ENCODE peak calls at places on chromosomes 4 and X, in eight cellular contexts. One of them, this sample, is unnamed.

GRCh38 chr4:145815626-145816025 is 123.0 kb downstream of the ZNF827 start:
- DNase-seq in uterus: no peak
- DNase-seq in epithelial cell of esophagus: no peak
- DNase-seq in fibroblast of the aortic adventitia: peak
- DNase-seq in right atrium auricular region: no peak
- DNase-seq in A549: no peak
- DNase-seq in NB4: no peak
- DNase-seq in body of pancreas: no peak
- DNase-seq in this sample: no peak

GRCh38 chr4:63784822-63785221 is 624.4 kb downstream of the TECRL start:
- DNase-seq in fibroblast of the aortic adventitia: no peak
- DNase-seq in epithelial cell of esophagus: no peak
- DNase-seq in right atrium auricular region: no peak
- DNase-seq in uterus: no peak
- DNase-seq in NB4: no peak
- DNase-seq in body of pancreas: no peak
- DNase-seq in A549: no peak
- DNase-seq in this sample: no peak

GRCh38 chr4:135917016-135917415 is 1615.3 kb downstream of the PCDH18 start:
- DNase-seq in right atrium auricular region: no peak
- DNase-seq in NB4: no peak
- DNase-seq in uterus: no peak
- DNase-seq in fibroblast of the aortic adventitia: no peak
- DNase-seq in body of pancreas: no peak
- DNase-seq in epithelial cell of esophagus: no peak
- DNase-seq in A549: no peak
- DNase-seq in this sample: no peak

GRCh38 chr4:147160908-147161513 is 215.3 kb upstream of the TTC29 start:
- DNase-seq in right atrium auricular region: no peak
- DNase-seq in body of pancreas: peak
- DNase-seq in fibroblast of the aortic adventitia: peak
- DNase-seq in NB4: peak
- DNase-seq in A549: peak
- DNase-seq in uterus: no peak
- DNase-seq in epithelial cell of esophagus: peak
- DNase-seq in this sample: peak

GRCh38 chrX:47321386-47321785 is 49.0 kb upstream of the ZNF157 start:
- DNase-seq in uterus: peak
- DNase-seq in right atrium auricular region: peak
- DNase-seq in body of pancreas: peak
- DNase-seq in NB4: no peak
- DNase-seq in A549: no peak
- DNase-seq in epithelial cell of esophagus: peak
- DNase-seq in fibroblast of the aortic adventitia: peak
- DNase-seq in this sample: no peak

GRCh38 chr4:158801066-158801465 is 32.2 kb downstream of the FNIP2 start:
- DNase-seq in right atrium auricular region: no peak
- DNase-seq in fibroblast of the aortic adventitia: no peak
- DNase-seq in uterus: no peak
- DNase-seq in body of pancreas: no peak
- DNase-seq in epithelial cell of esophagus: no peak
- DNase-seq in NB4: no peak
- DNase-seq in A549: no peak
- DNase-seq in this sample: no peak

GRCh38 chr4:129428454-129428853 is 332.5 kb downstream of the C4orf33 start:
- DNase-seq in epithelial cell of esophagus: no peak
- DNase-seq in NB4: no peak
- DNase-seq in uterus: no peak
- DNase-seq in right atrium auricular region: no peak
- DNase-seq in fibroblast of the aortic adventitia: no peak
- DNase-seq in body of pancreas: no peak
- DNase-seq in A549: no peak
- DNase-seq in this sample: no peak

GRCh38 chrX:120556251-120556650 is 4.5 kb downstream of the CUL4B start:
- DNase-seq in body of pancreas: no peak
- DNase-seq in NB4: no peak
- DNase-seq in A549: no peak
- DNase-seq in epithelial cell of esophagus: no peak
- DNase-seq in right atrium auricular region: no peak
- DNase-seq in uterus: no peak
- DNase-seq in fibroblast of the aortic adventitia: no peak
- DNase-seq in this sample: peak

GRCh38 chr4:54390670-54391069 is 161.6 kb downstream of the PDGFRA start:
- DNase-seq in uterus: no peak
- DNase-seq in epithelial cell of esophagus: no peak
- DNase-seq in fibroblast of the aortic adventitia: no peak
- DNase-seq in right atrium auricular region: no peak
- DNase-seq in body of pancreas: no peak
- DNase-seq in A549: no peak
- DNase-seq in NB4: no peak
- DNase-seq in this sample: no peak

GRCh38 chr4:38664704-38665401 is 854 bp downstream of the KLF3 start:
- DNase-seq in NB4: peak
- DNase-seq in uterus: peak
- DNase-seq in right atrium auricular region: peak
- DNase-seq in fibroblast of the aortic adventitia: peak
- DNase-seq in A549: no peak
- DNase-seq in epithelial cell of esophagus: peak
- DNase-seq in body of pancreas: peak
- DNase-seq in this sample: no peak

GRCh38 chr4:139329665-139330200 is 27.5 kb upstream of the NDUFC1 start:
- DNase-seq in body of pancreas: no peak
- DNase-seq in right atrium auricular region: no peak
- DNase-seq in A549: no peak
- DNase-seq in fibroblast of the aortic adventitia: no peak
- DNase-seq in epithelial cell of esophagus: peak
- DNase-seq in NB4: no peak
- DNase-seq in uterus: no peak
- DNase-seq in this sample: no peak

GRCh38 chr4:100008048-100008447 is 58.0 kb upstream of the H2AZ1 start:
- DNase-seq in body of pancreas: no peak
- DNase-seq in uterus: no peak
- DNase-seq in fibroblast of the aortic adventitia: peak
- DNase-seq in A549: no peak
- DNase-seq in NB4: no peak
- DNase-seq in epithelial cell of esophagus: peak
- DNase-seq in right atrium auricular region: no peak
- DNase-seq in this sample: no peak

GRCh38 chrX:101530944-101531343 is 19.4 kb upstream of the ARMCX1 start:
- DNase-seq in epithelial cell of esophagus: no peak
- DNase-seq in right atrium auricular region: no peak
- DNase-seq in body of pancreas: no peak
- DNase-seq in uterus: no peak
- DNase-seq in fibroblast of the aortic adventitia: no peak
- DNase-seq in A549: no peak
- DNase-seq in NB4: no peak
- DNase-seq in this sample: no peak

GRCh38 chrX:40094041-40094899 is 3.5 kb downstream of the BCOR start:
- DNase-seq in A549: no peak
- DNase-seq in right atrium auricular region: no peak
- DNase-seq in epithelial cell of esophagus: peak
- DNase-seq in uterus: peak
- DNase-seq in fibroblast of the aortic adventitia: peak
- DNase-seq in body of pancreas: peak
- DNase-seq in NB4: peak
- DNase-seq in this sample: no peak

GRCh38 chr4:75634951-75635350 is 4.6 kb upstream of the CDKL2 start:
- DNase-seq in body of pancreas: no peak
- DNase-seq in epithelial cell of esophagus: no peak
- DNase-seq in NB4: no peak
- DNase-seq in fibroblast of the aortic adventitia: peak
- DNase-seq in A549: no peak
- DNase-seq in right atrium auricular region: no peak
- DNase-seq in uterus: no peak
- DNase-seq in this sample: no peak

GRCh38 chrX:123736333-123736921 is 3.6 kb upstream of the THOC2 start:
- DNase-seq in right atrium auricular region: no peak
- DNase-seq in A549: no peak
- DNase-seq in NB4: no peak
- DNase-seq in fibroblast of the aortic adventitia: peak
- DNase-seq in uterus: no peak
- DNase-seq in epithelial cell of esophagus: peak
- DNase-seq in body of pancreas: no peak
- DNase-seq in this sample: no peak

GRCh38 chrX:104641176-104641575 is 75.2 kb downstream of the IL1RAPL2 start:
- DNase-seq in right atrium auricular region: no peak
- DNase-seq in epithelial cell of esophagus: no peak
- DNase-seq in body of pancreas: no peak
- DNase-seq in uterus: no peak
- DNase-seq in fibroblast of the aortic adventitia: no peak
- DNase-seq in A549: no peak
- DNase-seq in NB4: no peak
- DNase-seq in this sample: no peak

GRCh38 chr4:26410385-26411293 is 79.6 kb downstream of the CCKAR start:
- DNase-seq in fibroblast of the aortic adventitia: peak
- DNase-seq in right atrium auricular region: no peak
- DNase-seq in body of pancreas: peak
- DNase-seq in A549: peak
- DNase-seq in epithelial cell of esophagus: peak
- DNase-seq in uterus: no peak
- DNase-seq in NB4: peak
- DNase-seq in this sample: peak

GRCh38 chr4:96164814-96165351 is 325.0 kb downstream of the PDHA2 start:
- DNase-seq in body of pancreas: no peak
- DNase-seq in right atrium auricular region: no peak
- DNase-seq in uterus: no peak
- DNase-seq in A549: no peak
- DNase-seq in fibroblast of the aortic adventitia: peak
- DNase-seq in epithelial cell of esophagus: peak
- DNase-seq in NB4: no peak
- DNase-seq in this sample: no peak

GRCh38 chrX:17590892-17591740 is 146.2 kb upstream of the SCML1 start:
- DNase-seq in epithelial cell of esophagus: peak
- DNase-seq in body of pancreas: peak
- DNase-seq in uterus: peak
- DNase-seq in NB4: peak
- DNase-seq in fibroblast of the aortic adventitia: peak
- DNase-seq in A549: peak
- DNase-seq in right atrium auricular region: peak
- DNase-seq in this sample: no peak

GRCh38 chr4:56051049-56051709 is 102.4 kb downstream of the CEP135 start:
- DNase-seq in A549: no peak
- DNase-seq in uterus: no peak
- DNase-seq in epithelial cell of esophagus: no peak
- DNase-seq in right atrium auricular region: no peak
- DNase-seq in NB4: no peak
- DNase-seq in body of pancreas: no peak
- DNase-seq in fibroblast of the aortic adventitia: no peak
- DNase-seq in this sample: no peak
- H3K4me3 ChIP-seq in A549: no peak
- H3K4me3 ChIP-seq in uterus: no peak
- H3K4me3 ChIP-seq in epithelial cell of esophagus: no peak
- H3K4me3 ChIP-seq in right atrium auricular region: no peak
- H3K4me3 ChIP-seq in NB4: no peak
- H3K4me3 ChIP-seq in body of pancreas: no peak
- H3K4me3 ChIP-seq in fibroblast of the aortic adventitia: no peak
- H3K4me3 ChIP-seq in this sample: no peak

GRCh38 chrX:85084770-85085393 is 81.2 kb downstream of the APOOL start:
- DNase-seq in body of pancreas: peak
- DNase-seq in A549: peak
- DNase-seq in epithelial cell of esophagus: peak
- DNase-seq in fibroblast of the aortic adventitia: peak
- DNase-seq in NB4: peak
- DNase-seq in right atrium auricular region: no peak
- DNase-seq in uterus: no peak
- DNase-seq in this sample: no peak
- TF ChIP-seq CTCF in body of pancreas: peak
- TF ChIP-seq CTCF in A549: peak
- TF ChIP-seq CTCF in epithelial cell of esophagus: peak
- TF ChIP-seq CTCF in fibroblast of the aortic adventitia: peak
- TF ChIP-seq CTCF in NB4: peak
- TF ChIP-seq CTCF in right atrium auricular region: peak
- TF ChIP-seq CTCF in uterus: peak
- TF ChIP-seq CTCF in this sample: peak

GRCh38 chrX:19728083-19728648 is 159.2 kb downstream of the SH3KBP1 start:
- DNase-seq in right atrium auricular region: no peak
- DNase-seq in fibroblast of the aortic adventitia: no peak
- DNase-seq in NB4: no peak
- DNase-seq in uterus: no peak
- DNase-seq in A549: no peak
- DNase-seq in body of pancreas: no peak
- DNase-seq in epithelial cell of esophagus: peak
- DNase-seq in this sample: no peak
- H3K4me3 ChIP-seq in right atrium auricular region: no peak
- H3K4me3 ChIP-seq in fibroblast of the aortic adventitia: no peak
- H3K4me3 ChIP-seq in NB4: no peak
- H3K4me3 ChIP-seq in uterus: no peak
- H3K4me3 ChIP-seq in A549: no peak
- H3K4me3 ChIP-seq in body of pancreas: no peak
- H3K4me3 ChIP-seq in epithelial cell of esophagus: no peak
- H3K4me3 ChIP-seq in this sample: no peak

DNA sequence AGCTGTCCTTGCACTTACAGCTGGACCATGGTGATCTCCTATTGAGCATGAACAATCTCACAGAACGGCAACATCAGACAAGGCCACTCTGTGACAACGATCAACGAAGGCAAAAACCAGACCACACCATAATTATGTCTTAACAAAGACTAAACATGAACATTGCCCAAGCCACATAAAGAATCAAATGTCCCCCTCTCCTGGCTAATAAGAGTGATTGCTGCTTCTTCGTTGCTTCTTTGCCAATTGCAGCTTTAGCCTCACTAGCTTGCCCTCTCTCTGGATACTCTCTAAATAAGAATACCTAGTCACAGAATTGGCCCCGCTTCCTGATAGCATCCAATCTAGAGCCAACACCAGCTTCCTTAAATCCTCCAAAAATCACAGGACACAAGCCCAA is 41.5 kb upstream of the PGRMC1 start:
- DNase-seq in fibroblast of the aortic adventitia: peak
- DNase-seq in epithelial cell of esophagus: peak
- DNase-seq in body of pancreas: no peak
- DNase-seq in uterus: no peak
- DNase-seq in NB4: peak
- DNase-seq in right atrium auricular region: no peak
- DNase-seq in A549: no peak
- DNase-seq in this sample: no peak
- TF ChIP-seq CTCF in fibroblast of the aortic adventitia: peak
- TF ChIP-seq CTCF in epithelial cell of esophagus: no peak
- TF ChIP-seq CTCF in body of pancreas: no peak
- TF ChIP-seq CTCF in uterus: peak
- TF ChIP-seq CTCF in NB4: peak
- TF ChIP-seq CTCF in right atrium auricular region: peak
- TF ChIP-seq CTCF in A549: peak
- TF ChIP-seq CTCF in this sample: peak

DNA sequence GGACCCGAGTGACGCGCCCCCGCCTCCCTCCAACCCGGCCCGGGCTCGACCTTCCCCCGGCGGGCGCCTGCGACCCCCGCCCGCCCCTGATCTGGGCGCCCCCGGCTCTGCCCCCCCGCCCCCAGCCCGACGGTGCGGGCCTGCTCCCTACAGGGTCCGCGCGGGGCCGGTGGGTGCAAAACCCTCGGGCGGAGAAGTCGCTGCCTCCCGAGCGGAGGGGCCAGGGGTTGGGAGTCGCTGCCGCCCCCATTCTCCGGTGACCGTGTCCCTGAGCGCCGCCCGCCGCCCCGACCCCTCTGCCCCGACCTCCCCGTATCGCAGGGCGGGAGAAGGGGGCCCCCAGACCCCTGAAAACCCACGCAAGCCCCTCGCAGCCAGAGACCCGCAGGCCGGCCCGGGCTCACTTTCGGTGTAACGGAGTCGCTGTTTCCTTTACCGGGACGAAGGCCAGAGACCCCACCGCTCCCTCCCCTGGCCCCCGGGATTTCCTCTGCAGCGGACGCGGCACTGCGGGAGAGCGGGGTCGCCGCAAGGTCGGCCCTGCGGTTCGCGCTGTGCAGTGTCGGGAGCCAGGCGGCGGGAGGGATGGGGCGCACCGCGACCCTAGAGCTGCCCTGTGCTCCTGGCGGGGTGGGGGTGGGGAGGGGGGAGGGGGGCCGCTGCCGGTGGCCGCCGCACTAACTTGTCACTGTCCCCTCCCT is 729 bp upstream of the CPLX1 start:
- DNase-seq in uterus: no peak
- DNase-seq in NB4: no peak
- DNase-seq in epithelial cell of esophagus: no peak
- DNase-seq in A549: no peak
- DNase-seq in body of pancreas: peak
- DNase-seq in right atrium auricular region: no peak
- DNase-seq in fibroblast of the aortic adventitia: no peak
- DNase-seq in this sample: no peak
- H3K4me3 ChIP-seq in uterus: no peak
- H3K4me3 ChIP-seq in NB4: no peak
- H3K4me3 ChIP-seq in epithelial cell of esophagus: no peak
- H3K4me3 ChIP-seq in A549: no peak
- H3K4me3 ChIP-seq in body of pancreas: no peak
- H3K4me3 ChIP-seq in right atrium auricular region: peak
- H3K4me3 ChIP-seq in fibroblast of the aortic adventitia: no peak
- H3K4me3 ChIP-seq in this sample: peak

This sample was measured in LNCaP clone FGC.